ENCODE peak calls at places on chromosomes 4 and X, in seven cellular contexts. C is H54; S is activated CD8-positive, alpha-beta memory T cell treated with anti-CD3 and anti-CD28 coated beads for 4 hours; T is fibroblast of the aortic adventitia; R is activated CD4-positive, alpha-beta T cell treated with anti-CD3 and anti-CD28 coated beads, Interleukin-2, amount 50 U/mL, for 1 hour; D is NCI-H446 treated with DMSO at 0.1 percent for 48 hours; V is caudate nucleus. M is an unnamed sample.

GRCh38 chr4:21656832-21657231 is 291.7 kb downstream of the KCNIP4 start:
- DNase-seq in C (peak), S (no peak), T (peak), R (no peak), D (no peak), V (no peak), M (no peak)

GRCh38 chr4:148444296-148445070 is 2.3 kb upstream of the NR3C2 start:
- DNase-seq in C (no peak), S (no peak), T (no peak), R (peak), D (no peak), V (no peak), M (no peak)

GRCh38 chr4:145709843-145710242 is 29.9 kb downstream of the C4orf51 start:
- DNase-seq in C (no peak), S (no peak), T (peak), R (no peak), D (no peak), V (no peak), M (no peak)

GRCh38 chr4:38678078-38678477 is 14.1 kb downstream of the KLF3 start:
- DNase-seq in C (no peak), S (no peak), T (peak), R (no peak), D (no peak), V (no peak), M (no peak)

GRCh38 chr4:152265149-152265621 is 270.7 kb downstream of the FBXW7 start:
- DNase-seq in C (peak), S (no peak), T (peak), R (no peak), D (no peak), V (no peak), M (no peak)

GRCh38 chrX:389021-389441 is 2.3 kb upstream of the PPP2R3B start:
- DNase-seq in C (no peak), S (no peak), T (no peak), R (no peak), D (no peak), V (peak), M (no peak)

GRCh38 chr4:15938182-15938581 is 358 bp downstream of the FGFBP1 start:
- DNase-seq in C (no peak), S (no peak), T (no peak), R (no peak), D (no peak), V (no peak), M (no peak)

GRCh38 chrX:85836868-85837267 is 210.5 kb downstream of the CHM start:
- DNase-seq in C (no peak), S (no peak), T (peak), R (no peak), D (peak), V (no peak), M (no peak)

GRCh38 chrX:130523460-130524394 is 121.9 kb downstream of the RBMX2 start:
- DNase-seq in C (peak), S (no peak), T (no peak), R (no peak), D (peak), V (no peak), M (no peak)

GRCh38 chrX:151397741-151398070 is 700 bp downstream of the VMA21 start:
- DNase-seq in C (no peak), S (no peak), T (no peak), R (no peak), D (no peak), V (no peak), M (no peak)

GRCh38 chrX:118632862-118633261 is 94.5 kb upstream of the IL13RA1 start:
- DNase-seq in C (no peak), S (no peak), T (no peak), R (no peak), D (no peak), V (no peak), M (no peak)

GRCh38 chr4:2746891-2747695 is 9.0 kb downstream of the TNIP2 start:
- DNase-seq in C (no peak), S (no peak), T (no peak), R (no peak), D (no peak), V (no peak), M (no peak)

GRCh38 chr4:20289782-20290181 is 38.1 kb downstream of the SLIT2 start:
- DNase-seq in C (no peak), S (no peak), T (no peak), R (no peak), D (no peak), V (no peak), M (no peak)

GRCh38 chrX:102155806-102156179 is at the start of gene BEX5:
- DNase-seq in C (no peak), S (peak), T (no peak), R (peak), D (no peak), V (peak), M (no peak)

GRCh38 chr4:73864365-73864764 is 4.8 kb upstream of the CXCL1 start:
- DNase-seq in C (no peak), S (no peak), T (no peak), R (no peak), D (no peak), V (no peak), M (no peak)

GRCh38 chr4:48011722-48012121 is 4.8 kb downstream of the CNGA1 start:
- DNase-seq in C (no peak), S (no peak), T (no peak), R (no peak), D (no peak), V (no peak), M (no peak)

GRCh38 chr4:38889143-38889542 is 21.5 kb downstream of the FAM114A1 start:
- DNase-seq in C (no peak), S (no peak), T (peak), R (no peak), D (no peak), V (no peak), M (no peak)

GRCh38 chrX:72479324-72480274 is 93.0 kb downstream of the HDAC8 start:
- DNase-seq in C (no peak), S (no peak), T (no peak), R (no peak), D (no peak), V (no peak), M (no peak)

GRCh38 chr4:114921790-114922581 is 191.4 kb downstream of the NDST4 start:
- DNase-seq in C (no peak), S (no peak), T (no peak), R (no peak), D (no peak), V (no peak), M (no peak)

GRCh38 chrX:136708348-136708747 is 60.4 kb downstream of the CD40LG start:
- DNase-seq in C (no peak), S (no peak), T (peak), R (no peak), D (no peak), V (no peak), M (no peak)

M was measured in cortex of kidney.